ENCODE peak calls at places on chromosome 7, in ten cellular contexts. A is COR-L47, D is Calu3, Z is H9, B is mucosa of descending colon, M is astrocyte, T is cardiac fibroblast, O is fibroblast of villous mesenchyme, I is brain pericyte, U is EL. L is an unnamed sample.

GRCh38 chr7:134941185-134941900 is 45.0 kb upstream of the AGBL3 start:
- DNase-seq in A (no peak), D (no peak), Z (no peak), B (no peak), M (peak), T (peak), O (peak), I (no peak), U (peak), L (peak)

GRCh38 chr7:127900116-127900515 is 131.1 kb downstream of the LRRC4 start:
- DNase-seq in A (no peak), D (no peak), Z (no peak), B (no peak), M (no peak), T (no peak), O (no peak), I (no peak), U (no peak), L (no peak)

GRCh38 chr7:51224811-51225581 is 91.6 kb downstream of the COBL start:
- DNase-seq in A (peak), D (peak), Z (peak), B (peak), M (no peak), T (no peak), O (no peak), I (no peak), U (no peak), L (no peak)

GRCh38 chr7:148204639-148205292 is 385.8 kb upstream of the C7orf33 start:
- DNase-seq in A (peak), D (no peak), Z (no peak), B (no peak), M (no peak), T (no peak), O (no peak), I (no peak), U (no peak), L (no peak)

GRCh38 chr7:6640246-6640721 is 3.2 kb downstream of the ZNF316 start:
- DNase-seq in A (no peak), D (no peak), Z (peak), B (no peak), M (peak), T (peak), O (peak), I (no peak), U (peak), L (peak)

GRCh38 chr7:34991938-34992840 is 45.1 kb downstream of the DPY19L1 start:
- DNase-seq in A (no peak), D (peak), Z (no peak), B (peak), M (peak), T (peak), O (peak), I (no peak), U (peak), L (peak)

GRCh38 chr7:140325600-140325999 is 72.7 kb downstream of the SLC37A3 start:
- DNase-seq in A (no peak), D (no peak), Z (no peak), B (no peak), M (no peak), T (no peak), O (no peak), I (no peak), U (no peak), L (no peak)

GRCh38 chr7:135970682-135971365 is 6.3 kb downstream of the MTPN start:
- DNase-seq in A (no peak), D (no peak), Z (no peak), B (no peak), M (no peak), T (no peak), O (no peak), I (no peak), U (no peak), L (no peak)

GRCh38 chr7:27709137-27710075 is 30.6 kb upstream of the TAX1BP1 start:
- DNase-seq in A (no peak), D (no peak), Z (no peak), B (no peak), M (peak), T (peak), O (peak), I (peak), U (peak), L (peak)

GRCh38 chr7:27260211-27260610 is 17.6 kb downstream of the EVX1 start:
- DNase-seq in A (no peak), D (no peak), Z (no peak), B (no peak), M (no peak), T (no peak), O (no peak), I (no peak), U (no peak), L (no peak)

GRCh38 chr7:112449353-112449752 is 907 bp upstream of the IFRD1 start:
- DNase-seq in A (no peak), D (peak), Z (no peak), B (no peak), M (peak), T (no peak), O (no peak), I (no peak), U (peak), L (no peak)

GRCh38 chr7:17368856-17369520 is 70.5 kb downstream of the AHR start:
- DNase-seq in A (no peak), D (no peak), Z (no peak), B (no peak), M (no peak), T (no peak), O (no peak), I (no peak), U (no peak), L (no peak)

GRCh38 chr7:54814401-54814800 is 55.4 kb upstream of the SEC61G start:
- DNase-seq in A (no peak), D (no peak), Z (no peak), B (no peak), M (no peak), T (no peak), O (no peak), I (no peak), U (no peak), L (no peak)

GRCh38 chr7:16891338-16891737 is 9.6 kb upstream of the AGR3 start:
- DNase-seq in A (peak), D (peak), Z (peak), B (no peak), M (peak), T (peak), O (peak), I (no peak), U (peak), L (peak)

GRCh38 chr7:91310829-91311460 is 46.7 kb downstream of the FZD1 start:
- DNase-seq in A (no peak), D (no peak), Z (no peak), B (no peak), M (peak), T (peak), O (peak), I (no peak), U (peak), L (peak)

GRCh38 chr7:69342154-69342884 is 256.0 kb upstream of the AUTS2 start:
- DNase-seq in A (no peak), D (no peak), Z (no peak), B (no peak), M (peak), T (no peak), O (no peak), I (no peak), U (no peak), L (no peak)

GRCh38 chr7:33854951-33855350 is 50.4 kb upstream of the BMPER start:
- DNase-seq in A (no peak), D (no peak), Z (no peak), B (no peak), M (peak), T (peak), O (peak), I (no peak), U (peak), L (peak)

GRCh38 chr7:90642978-90643377 is 46.9 kb downstream of the CDK14 start:
- DNase-seq in A (no peak), D (no peak), Z (peak), B (no peak), M (no peak), T (no peak), O (no peak), I (no peak), U (no peak), L (no peak)

GRCh38 chr7:99201027-99201426 is 6.9 kb downstream of the KPNA7 start:
- DNase-seq in A (no peak), D (peak), Z (no peak), B (no peak), M (peak), T (peak), O (peak), I (no peak), U (peak), L (peak)

GRCh38 chr7:139648941-139649425 is 125.5 kb downstream of the CLEC2L start:
- DNase-seq in A (no peak), D (no peak), Z (no peak), B (no peak), M (no peak), T (no peak), O (no peak), I (no peak), U (no peak), L (no peak)

GRCh38 chr7:25754333-25754732 is 397.7 kb upstream of the NFE2L3 start:
- DNase-seq in A (no peak), D (no peak), Z (no peak), B (no peak), M (no peak), T (no peak), O (no peak), I (no peak), U (no peak), L (no peak)

GRCh38 chr7:120554960-120555571 is 282.1 kb downstream of the KCND2 start:
- DNase-seq in A (peak), D (peak), Z (peak), B (no peak), M (peak), T (peak), O (peak), I (peak), U (peak), L (peak)

GRCh38 chr7:125396466-125397151 is 467.0 kb upstream of the POT1 start:
- DNase-seq in A (no peak), D (no peak), Z (no peak), B (no peak), M (no peak), T (no peak), O (no peak), I (no peak), U (no peak), L (no peak)

GRCh38 chr7:95199779-95200558 is 124.4 kb downstream of the PON1 start:
- DNase-seq in A (peak), D (peak), Z (no peak), B (no peak), M (peak), T (peak), O (peak), I (no peak), U (peak), L (peak)

GRCh38 chr7:19249281-19249680 is 104.1 kb upstream of the FERD3L start:
- DNase-seq in A (no peak), D (no peak), Z (no peak), B (no peak), M (peak), T (peak), O (no peak), I (no peak), U (peak), L (no peak)

GRCh38 chr7:741850-742249 is 14.8 kb upstream of the PRKAR1B start:
- DNase-seq in A (no peak), D (no peak), Z (peak), B (no peak), M (no peak), T (no peak), O (no peak), I (no peak), U (no peak), L (no peak)

GRCh38 chr7:38669965-38670520 is 38.9 kb upstream of the AMPH start:
- DNase-seq in A (no peak), D (no peak), Z (no peak), B (no peak), M (no peak), T (peak), O (peak), I (no peak), U (no peak), L (peak)

GRCh38 chr7:26197153-26198115 is 3.1 kb downstream of the HNRNPA2B1 start:
- DNase-seq in A (no peak), D (no peak), Z (no peak), B (no peak), M (no peak), T (no peak), O (no peak), I (no peak), U (no peak), L (no peak)

GRCh38 chr7:70383369-70383768 is 748.6 kb upstream of the GALNT17 start:
- DNase-seq in A (no peak), D (no peak), Z (no peak), B (no peak), M (peak), T (no peak), O (no peak), I (no peak), U (no peak), L (no peak)

L was measured in mesenchymal stem cell.